ENCODE peak calls at places on chromosome 5, in eight cellular contexts. One of them, this sample, is unnamed.

GRCh38 chr5:40801771-40802562 is 3.8 kb upstream of the PRKAA1 start:
- DNase-seq in uterus: no peak
- DNase-seq in left ventricle myocardium inferior: no peak
- DNase-seq in SK-N-SH: no peak
- DNase-seq in lower leg skin: no peak
- DNase-seq in BE2C: no peak
- DNase-seq in neural progenitor cell: no peak
- DNase-seq in lower lobe of right lung: no peak
- DNase-seq in this sample: no peak

GRCh38 chr5:71757590-71758543 is 38.8 kb downstream of the CARTPT start:
- DNase-seq in SK-N-SH: peak
- DNase-seq in left ventricle myocardium inferior: peak
- DNase-seq in neural progenitor cell: peak
- DNase-seq in BE2C: peak
- DNase-seq in lower leg skin: peak
- DNase-seq in uterus: peak
- DNase-seq in lower lobe of right lung: no peak
- DNase-seq in this sample: no peak

GRCh38 chr5:138337685-138338410 is at the start of gene FAM53C:
- DNase-seq in SK-N-SH: peak
- DNase-seq in neural progenitor cell: peak
- DNase-seq in lower lobe of right lung: peak
- DNase-seq in lower leg skin: peak
- DNase-seq in uterus: peak
- DNase-seq in left ventricle myocardium inferior: peak
- DNase-seq in BE2C: peak
- DNase-seq in this sample: peak

GRCh38 chr5:121296357-121296756 is 555.3 kb upstream of the FTMT start:
- DNase-seq in uterus: no peak
- DNase-seq in neural progenitor cell: no peak
- DNase-seq in left ventricle myocardium inferior: no peak
- DNase-seq in lower leg skin: no peak
- DNase-seq in SK-N-SH: no peak
- DNase-seq in BE2C: no peak
- DNase-seq in lower lobe of right lung: no peak
- DNase-seq in this sample: no peak

GRCh38 chr5:139472410-139473030 is 1.7 kb downstream of the SMIM33 start:
- DNase-seq in SK-N-SH: no peak
- DNase-seq in left ventricle myocardium inferior: no peak
- DNase-seq in BE2C: no peak
- DNase-seq in lower lobe of right lung: no peak
- DNase-seq in neural progenitor cell: no peak
- DNase-seq in lower leg skin: no peak
- DNase-seq in uterus: no peak
- DNase-seq in this sample: no peak

GRCh38 chr5:74672215-74672877 is 12.7 kb upstream of the HEXB start:
- DNase-seq in SK-N-SH: no peak
- DNase-seq in lower lobe of right lung: no peak
- DNase-seq in uterus: no peak
- DNase-seq in neural progenitor cell: no peak
- DNase-seq in left ventricle myocardium inferior: no peak
- DNase-seq in lower leg skin: no peak
- DNase-seq in BE2C: no peak
- DNase-seq in this sample: no peak

GRCh38 chr5:133149333-133149732 is 97.5 kb downstream of the HSPA4 start:
- DNase-seq in left ventricle myocardium inferior: no peak
- DNase-seq in BE2C: no peak
- DNase-seq in lower leg skin: no peak
- DNase-seq in SK-N-SH: peak
- DNase-seq in lower lobe of right lung: no peak
- DNase-seq in uterus: no peak
- DNase-seq in neural progenitor cell: no peak
- DNase-seq in this sample: no peak

GRCh38 chr5:43981556-43981955 is 378.6 kb downstream of the NNT start:
- DNase-seq in lower leg skin: no peak
- DNase-seq in uterus: no peak
- DNase-seq in left ventricle myocardium inferior: no peak
- DNase-seq in BE2C: peak
- DNase-seq in neural progenitor cell: peak
- DNase-seq in SK-N-SH: no peak
- DNase-seq in lower lobe of right lung: peak
- DNase-seq in this sample: no peak

GRCh38 chr5:73437126-73438047 is 11.2 kb downstream of the FOXD1 start:
- DNase-seq in SK-N-SH: peak
- DNase-seq in lower leg skin: no peak
- DNase-seq in neural progenitor cell: peak
- DNase-seq in BE2C: peak
- DNase-seq in uterus: no peak
- DNase-seq in left ventricle myocardium inferior: no peak
- DNase-seq in lower lobe of right lung: no peak
- DNase-seq in this sample: no peak

GRCh38 chr5:5017827-5018559 is 122.1 kb upstream of the ADAMTS16 start:
- DNase-seq in SK-N-SH: no peak
- DNase-seq in left ventricle myocardium inferior: no peak
- DNase-seq in lower leg skin: no peak
- DNase-seq in uterus: no peak
- DNase-seq in BE2C: no peak
- DNase-seq in lower lobe of right lung: no peak
- DNase-seq in neural progenitor cell: no peak
- DNase-seq in this sample: no peak

GRCh38 chr5:63963080-63963735 is 963 bp upstream of the HTR1A start:
- DNase-seq in lower lobe of right lung: no peak
- DNase-seq in left ventricle myocardium inferior: no peak
- DNase-seq in uterus: no peak
- DNase-seq in lower leg skin: no peak
- DNase-seq in neural progenitor cell: peak
- DNase-seq in BE2C: peak
- DNase-seq in SK-N-SH: peak
- DNase-seq in this sample: no peak

GRCh38 chr5:98768160-98769005 is 5.1 kb upstream of the RGMB start:
- DNase-seq in lower lobe of right lung: peak
- DNase-seq in lower leg skin: no peak
- DNase-seq in neural progenitor cell: peak
- DNase-seq in left ventricle myocardium inferior: no peak
- DNase-seq in uterus: peak
- DNase-seq in BE2C: peak
- DNase-seq in SK-N-SH: peak
- DNase-seq in this sample: peak

GRCh38 chr5:87765009-87765408 is 352.3 kb upstream of the CCNH start:
- DNase-seq in lower lobe of right lung: no peak
- DNase-seq in BE2C: no peak
- DNase-seq in uterus: no peak
- DNase-seq in neural progenitor cell: no peak
- DNase-seq in left ventricle myocardium inferior: no peak
- DNase-seq in SK-N-SH: no peak
- DNase-seq in lower leg skin: no peak
- DNase-seq in this sample: no peak

GRCh38 chr5:6780802-6781391 is 67.7 kb downstream of the TENT4A start:
- DNase-seq in BE2C: peak
- DNase-seq in lower leg skin: no peak
- DNase-seq in lower lobe of right lung: no peak
- DNase-seq in SK-N-SH: peak
- DNase-seq in neural progenitor cell: no peak
- DNase-seq in uterus: no peak
- DNase-seq in left ventricle myocardium inferior: no peak
- DNase-seq in this sample: no peak
- TF ChIP-seq CTCF in BE2C: peak
- TF ChIP-seq CTCF in lower leg skin: no peak
- TF ChIP-seq CTCF in lower lobe of right lung: peak
- TF ChIP-seq CTCF in SK-N-SH: peak
- TF ChIP-seq CTCF in neural progenitor cell: peak
- TF ChIP-seq CTCF in uterus: no peak
- TF ChIP-seq CTCF in left ventricle myocardium inferior: peak
- TF ChIP-seq CTCF in this sample: no peak

DNA sequence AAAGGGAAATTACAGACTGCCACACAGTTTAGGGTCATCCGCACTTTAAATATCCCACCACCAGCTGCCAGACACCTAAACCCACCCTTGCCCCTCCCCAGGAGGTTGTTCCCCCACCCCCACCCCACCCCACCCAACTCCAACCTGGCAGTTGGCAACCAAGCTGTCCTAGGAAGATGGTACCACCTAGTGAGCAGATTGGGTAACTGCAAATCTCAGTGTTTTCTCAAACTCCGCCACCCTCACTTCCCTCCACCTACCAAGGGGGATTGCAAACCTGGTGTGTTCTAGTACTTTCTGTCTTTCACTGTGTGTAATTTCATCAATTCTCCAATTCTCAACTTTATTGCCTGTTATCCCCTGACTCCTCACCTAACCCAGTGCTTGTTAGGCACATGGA is 323.8 kb upstream of the IRX2 start:
- DNase-seq in SK-N-SH: no peak
- DNase-seq in neural progenitor cell: no peak
- DNase-seq in left ventricle myocardium inferior: no peak
- DNase-seq in lower lobe of right lung: no peak
- DNase-seq in uterus: no peak
- DNase-seq in lower leg skin: no peak
- DNase-seq in BE2C: no peak
- DNase-seq in this sample: no peak
- TF ChIP-seq CTCF in SK-N-SH: no peak
- TF ChIP-seq CTCF in neural progenitor cell: peak
- TF ChIP-seq CTCF in left ventricle myocardium inferior: no peak
- TF ChIP-seq CTCF in lower lobe of right lung: no peak
- TF ChIP-seq CTCF in uterus: no peak
- TF ChIP-seq CTCF in lower leg skin: no peak
- TF ChIP-seq CTCF in BE2C: no peak
- TF ChIP-seq CTCF in this sample: no peak

DNA sequence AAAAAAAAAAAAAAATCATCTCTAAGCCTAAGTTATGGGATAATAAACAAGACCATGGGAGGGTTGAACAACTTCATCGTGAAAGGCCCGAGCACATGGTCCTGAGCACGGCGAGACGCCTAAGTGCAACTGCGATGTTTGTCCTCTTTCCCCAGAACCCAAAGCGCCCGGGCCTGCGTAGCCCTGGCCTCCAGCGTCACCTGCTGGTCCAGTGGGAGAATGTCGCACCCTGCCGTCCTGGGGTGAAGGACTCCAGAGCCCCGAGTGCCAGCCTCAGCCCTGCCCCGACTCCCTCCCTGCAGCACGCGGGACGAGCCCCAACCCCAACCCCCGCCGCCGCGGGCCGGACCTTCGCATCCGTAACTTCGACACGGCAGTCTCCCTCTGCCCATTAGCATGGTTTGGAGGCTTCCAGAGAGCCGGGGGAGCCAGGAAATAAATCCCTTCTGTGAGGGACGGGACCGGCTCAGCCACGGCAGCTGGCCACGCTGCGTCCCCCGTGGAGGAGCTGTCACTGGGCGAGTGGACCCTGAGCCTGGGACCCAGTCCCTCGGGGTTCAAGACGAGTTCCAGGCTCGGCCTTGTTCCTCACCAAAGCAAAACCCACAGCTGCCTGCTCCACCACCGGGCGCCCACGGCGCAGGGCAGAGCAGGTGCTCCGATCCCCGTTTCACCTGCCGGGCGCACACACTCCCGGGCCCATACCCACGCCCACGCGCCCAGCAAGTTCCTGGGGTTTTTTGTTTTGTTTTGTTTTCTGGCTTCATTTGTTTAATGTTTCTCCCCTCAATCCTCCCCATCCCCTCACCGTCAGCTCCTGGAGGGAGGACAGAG is 132.5 kb upstream of the HAND1 start:
- DNase-seq in SK-N-SH: peak
- DNase-seq in neural progenitor cell: peak
- DNase-seq in left ventricle myocardium inferior: peak
- DNase-seq in uterus: peak
- DNase-seq in BE2C: peak
- DNase-seq in lower leg skin: peak
- DNase-seq in lower lobe of right lung: peak
- DNase-seq in this sample: no peak
- TF ChIP-seq CTCF in SK-N-SH: peak
- TF ChIP-seq CTCF in neural progenitor cell: peak
- TF ChIP-seq CTCF in left ventricle myocardium inferior: peak
- TF ChIP-seq CTCF in uterus: peak
- TF ChIP-seq CTCF in BE2C: peak
- TF ChIP-seq CTCF in lower leg skin: no peak
- TF ChIP-seq CTCF in lower lobe of right lung: peak
- TF ChIP-seq CTCF in this sample: no peak

GRCh38 chr5:7592910-7593309 is 197.0 kb downstream of the ADCY2 start:
- DNase-seq in SK-N-SH: peak
- DNase-seq in neural progenitor cell: peak
- DNase-seq in uterus: no peak
- DNase-seq in lower leg skin: no peak
- DNase-seq in lower lobe of right lung: no peak
- DNase-seq in left ventricle myocardium inferior: no peak
- DNase-seq in BE2C: no peak
- DNase-seq in this sample: no peak
- TF ChIP-seq CTCF in SK-N-SH: peak
- TF ChIP-seq CTCF in neural progenitor cell: peak
- TF ChIP-seq CTCF in uterus: no peak
- TF ChIP-seq CTCF in lower leg skin: no peak
- TF ChIP-seq CTCF in lower lobe of right lung: peak
- TF ChIP-seq CTCF in left ventricle myocardium inferior: no peak
- TF ChIP-seq CTCF in BE2C: peak
- TF ChIP-seq CTCF in this sample: no peak

GRCh38 chr5:176559683-176560082 is 10.5 kb downstream of the CDHR2 start:
- DNase-seq in neural progenitor cell: peak
- DNase-seq in lower leg skin: no peak
- DNase-seq in uterus: no peak
- DNase-seq in left ventricle myocardium inferior: no peak
- DNase-seq in BE2C: no peak
- DNase-seq in lower lobe of right lung: no peak
- DNase-seq in SK-N-SH: no peak
- DNase-seq in this sample: no peak
- TF ChIP-seq CTCF in neural progenitor cell: no peak
- TF ChIP-seq CTCF in lower leg skin: no peak
- TF ChIP-seq CTCF in uterus: no peak
- TF ChIP-seq CTCF in left ventricle myocardium inferior: no peak
- TF ChIP-seq CTCF in BE2C: no peak
- TF ChIP-seq CTCF in lower lobe of right lung: no peak
- TF ChIP-seq CTCF in SK-N-SH: no peak
- TF ChIP-seq CTCF in this sample: no peak

GRCh38 chr5:141245250-141245717 is at the start of gene PCDHB15:
- DNase-seq in lower leg skin: no peak
- DNase-seq in lower lobe of right lung: no peak
- DNase-seq in BE2C: peak
- DNase-seq in left ventricle myocardium inferior: peak
- DNase-seq in neural progenitor cell: peak
- DNase-seq in SK-N-SH: peak
- DNase-seq in uterus: peak
- DNase-seq in this sample: no peak
- TF ChIP-seq CTCF in lower leg skin: no peak
- TF ChIP-seq CTCF in lower lobe of right lung: peak
- TF ChIP-seq CTCF in BE2C: peak
- TF ChIP-seq CTCF in left ventricle myocardium inferior: peak
- TF ChIP-seq CTCF in neural progenitor cell: peak
- TF ChIP-seq CTCF in SK-N-SH: peak
- TF ChIP-seq CTCF in uterus: peak
- TF ChIP-seq CTCF in this sample: no peak

GRCh38 chr5:81301221-81302015 is at the start of gene ZCCHC9:
- DNase-seq in uterus: peak
- DNase-seq in neural progenitor cell: peak
- DNase-seq in lower leg skin: peak
- DNase-seq in left ventricle myocardium inferior: peak
- DNase-seq in lower lobe of right lung: peak
- DNase-seq in BE2C: peak
- DNase-seq in SK-N-SH: peak
- DNase-seq in this sample: peak
- TF ChIP-seq CTCF in uterus: peak
- TF ChIP-seq CTCF in neural progenitor cell: peak
- TF ChIP-seq CTCF in lower leg skin: no peak
- TF ChIP-seq CTCF in left ventricle myocardium inferior: peak
- TF ChIP-seq CTCF in lower lobe of right lung: peak
- TF ChIP-seq CTCF in BE2C: peak
- TF ChIP-seq CTCF in SK-N-SH: peak
- TF ChIP-seq CTCF in this sample: no peak